ENCODE peak calls at places on chromosomes 7 and 10, in ten cellular contexts. One of them, this sample, is unnamed.

GRCh38 chr10:93652857-93653256 is 40.5 kb downstream of the PDE6C start:
- DNase-seq in suprapubic skin: no peak
- DNase-seq in CD4-positive, CD25-positive, alpha-beta regulatory T cell: no peak
- DNase-seq in endodermal cell: no peak
- DNase-seq in HCT116: no peak
- DNase-seq in effector memory CD4-positive, alpha-beta T cell: no peak
- DNase-seq in OCI-LY7: no peak
- DNase-seq in tibial nerve: no peak
- DNase-seq in Peyer's patch: no peak
- DNase-seq in PC-9: peak; percentile 69
- DNase-seq in this sample: no peak

GRCh38 chr7:121046893-121047468 is 58.5 kb downstream of the CPED1 start:
- DNase-seq in suprapubic skin: no peak
- DNase-seq in CD4-positive, CD25-positive, alpha-beta regulatory T cell: no peak
- DNase-seq in endodermal cell: no peak
- DNase-seq in HCT116: no peak
- DNase-seq in effector memory CD4-positive, alpha-beta T cell: no peak
- DNase-seq in OCI-LY7: no peak
- DNase-seq in tibial nerve: no peak
- DNase-seq in Peyer's patch: no peak
- DNase-seq in PC-9: no peak
- DNase-seq in this sample: no peak

GRCh38 chr7:121562274-121562673 is 166.2 kb upstream of the FAM3C start:
- DNase-seq in suprapubic skin: no peak
- DNase-seq in CD4-positive, CD25-positive, alpha-beta regulatory T cell: no peak
- DNase-seq in endodermal cell: no peak
- DNase-seq in HCT116: no peak
- DNase-seq in effector memory CD4-positive, alpha-beta T cell: no peak
- DNase-seq in OCI-LY7: no peak
- DNase-seq in tibial nerve: no peak
- DNase-seq in Peyer's patch: no peak
- DNase-seq in PC-9: no peak
- DNase-seq in this sample: no peak

GRCh38 chr10:104517946-104518345 is 123.1 kb upstream of the SORCS3 start:
- DNase-seq in suprapubic skin: no peak
- DNase-seq in CD4-positive, CD25-positive, alpha-beta regulatory T cell: no peak
- DNase-seq in endodermal cell: no peak
- DNase-seq in HCT116: no peak
- DNase-seq in effector memory CD4-positive, alpha-beta T cell: no peak
- DNase-seq in OCI-LY7: no peak
- DNase-seq in tibial nerve: no peak
- DNase-seq in Peyer's patch: no peak
- DNase-seq in PC-9: no peak
- DNase-seq in this sample: no peak

GRCh38 chr10:127990846-127991542 is 84.1 kb downstream of the PTPRE start:
- DNase-seq in suprapubic skin: no peak
- DNase-seq in CD4-positive, CD25-positive, alpha-beta regulatory T cell: no peak
- DNase-seq in endodermal cell: no peak
- DNase-seq in HCT116: peak; percentile 65
- DNase-seq in effector memory CD4-positive, alpha-beta T cell: no peak
- DNase-seq in OCI-LY7: no peak
- DNase-seq in tibial nerve: no peak
- DNase-seq in Peyer's patch: no peak
- DNase-seq in PC-9: peak; percentile 87
- DNase-seq in this sample: peak; percentile 44

GRCh38 chr7:134362587-134363483 is 46.1 kb upstream of the SLC35B4 start:
- DNase-seq in suprapubic skin: no peak
- DNase-seq in CD4-positive, CD25-positive, alpha-beta regulatory T cell: no peak
- DNase-seq in endodermal cell: no peak
- DNase-seq in HCT116: no peak
- DNase-seq in effector memory CD4-positive, alpha-beta T cell: no peak
- DNase-seq in OCI-LY7: no peak
- DNase-seq in tibial nerve: no peak
- DNase-seq in Peyer's patch: no peak
- DNase-seq in PC-9: no peak
- DNase-seq in this sample: no peak

GRCh38 chr7:156994417-156994816 is 16.0 kb downstream of the MNX1 start:
- DNase-seq in suprapubic skin: peak; percentile 44
- DNase-seq in CD4-positive, CD25-positive, alpha-beta regulatory T cell: no peak
- DNase-seq in endodermal cell: no peak
- DNase-seq in HCT116: no peak
- DNase-seq in effector memory CD4-positive, alpha-beta T cell: no peak
- DNase-seq in OCI-LY7: no peak
- DNase-seq in tibial nerve: no peak
- DNase-seq in Peyer's patch: no peak
- DNase-seq in PC-9: no peak
- DNase-seq in this sample: no peak

GRCh38 chr10:59801171-59801570 is 47.9 kb upstream of the MRLN start:
- DNase-seq in suprapubic skin: no peak
- DNase-seq in CD4-positive, CD25-positive, alpha-beta regulatory T cell: no peak
- DNase-seq in endodermal cell: no peak
- DNase-seq in HCT116: no peak
- DNase-seq in effector memory CD4-positive, alpha-beta T cell: no peak
- DNase-seq in OCI-LY7: no peak
- DNase-seq in tibial nerve: no peak
- DNase-seq in Peyer's patch: no peak
- DNase-seq in PC-9: no peak
- DNase-seq in this sample: no peak

GRCh38 chr10:107915277-107915634 is 750.8 kb upstream of the SORCS1 start:
- DNase-seq in suprapubic skin: no peak
- DNase-seq in CD4-positive, CD25-positive, alpha-beta regulatory T cell: no peak
- DNase-seq in endodermal cell: no peak
- DNase-seq in HCT116: no peak
- DNase-seq in effector memory CD4-positive, alpha-beta T cell: no peak
- DNase-seq in OCI-LY7: no peak
- DNase-seq in tibial nerve: no peak
- DNase-seq in Peyer's patch: no peak
- DNase-seq in PC-9: no peak
- DNase-seq in this sample: no peak

GRCh38 chr10:5297466-5297865 is 67.3 kb upstream of the UCN3 start:
- DNase-seq in suprapubic skin: no peak
- DNase-seq in CD4-positive, CD25-positive, alpha-beta regulatory T cell: no peak
- DNase-seq in endodermal cell: no peak
- DNase-seq in HCT116: no peak
- DNase-seq in effector memory CD4-positive, alpha-beta T cell: no peak
- DNase-seq in OCI-LY7: no peak
- DNase-seq in tibial nerve: peak; percentile 42
- DNase-seq in Peyer's patch: no peak
- DNase-seq in PC-9: no peak
- DNase-seq in this sample: peak; percentile 23

GRCh38 chr7:124460053-124460445 is 305.5 kb downstream of the GPR37 start:
- DNase-seq in suprapubic skin: no peak
- DNase-seq in CD4-positive, CD25-positive, alpha-beta regulatory T cell: no peak
- DNase-seq in endodermal cell: no peak
- DNase-seq in HCT116: no peak
- DNase-seq in effector memory CD4-positive, alpha-beta T cell: no peak
- DNase-seq in OCI-LY7: no peak
- DNase-seq in tibial nerve: no peak
- DNase-seq in Peyer's patch: no peak
- DNase-seq in PC-9: no peak
- DNase-seq in this sample: no peak

GRCh38 chr10:98664329-98665042 is 217.8 kb upstream of the HPS1 start:
- DNase-seq in suprapubic skin: no peak
- DNase-seq in CD4-positive, CD25-positive, alpha-beta regulatory T cell: no peak
- DNase-seq in endodermal cell: peak; percentile 79
- DNase-seq in HCT116: peak; percentile 47
- DNase-seq in effector memory CD4-positive, alpha-beta T cell: peak; percentile 11
- DNase-seq in OCI-LY7: peak; percentile 52
- DNase-seq in tibial nerve: no peak
- DNase-seq in Peyer's patch: peak; percentile 67
- DNase-seq in PC-9: no peak
- DNase-seq in this sample: peak; percentile 31

GRCh38 chr10:122050811-122051210 is 61.8 kb downstream of the TACC2 start:
- DNase-seq in suprapubic skin: no peak
- DNase-seq in CD4-positive, CD25-positive, alpha-beta regulatory T cell: no peak
- DNase-seq in endodermal cell: peak; percentile 24
- DNase-seq in HCT116: no peak
- DNase-seq in effector memory CD4-positive, alpha-beta T cell: no peak
- DNase-seq in OCI-LY7: no peak
- DNase-seq in tibial nerve: no peak
- DNase-seq in Peyer's patch: no peak
- DNase-seq in PC-9: no peak
- DNase-seq in this sample: no peak

GRCh38 chr10:85317827-85318226 is 989.4 kb downstream of the CCSER2 start:
- DNase-seq in suprapubic skin: no peak
- DNase-seq in CD4-positive, CD25-positive, alpha-beta regulatory T cell: no peak
- DNase-seq in endodermal cell: peak; percentile 64
- DNase-seq in HCT116: no peak
- DNase-seq in effector memory CD4-positive, alpha-beta T cell: no peak
- DNase-seq in OCI-LY7: no peak
- DNase-seq in tibial nerve: no peak
- DNase-seq in Peyer's patch: no peak
- DNase-seq in PC-9: no peak
- DNase-seq in this sample: no peak

GRCh38 chr7:124652237-124652636 is 113.4 kb downstream of the GPR37 start:
- DNase-seq in suprapubic skin: no peak
- DNase-seq in CD4-positive, CD25-positive, alpha-beta regulatory T cell: no peak
- DNase-seq in endodermal cell: no peak
- DNase-seq in HCT116: no peak
- DNase-seq in effector memory CD4-positive, alpha-beta T cell: no peak
- DNase-seq in OCI-LY7: no peak
- DNase-seq in tibial nerve: no peak
- DNase-seq in Peyer's patch: no peak
- DNase-seq in PC-9: no peak
- DNase-seq in this sample: no peak

GRCh38 chr7:42214063-42214679 is 22.8 kb downstream of the GLI3 start:
- DNase-seq in suprapubic skin: no peak
- DNase-seq in CD4-positive, CD25-positive, alpha-beta regulatory T cell: no peak
- DNase-seq in endodermal cell: no peak
- DNase-seq in HCT116: no peak
- DNase-seq in effector memory CD4-positive, alpha-beta T cell: no peak
- DNase-seq in OCI-LY7: no peak
- DNase-seq in tibial nerve: no peak
- DNase-seq in Peyer's patch: no peak
- DNase-seq in PC-9: no peak
- DNase-seq in this sample: no peak

GRCh38 chr7:9242604-9243003 is 809.2 kb downstream of the NXPH1 start:
- DNase-seq in suprapubic skin: no peak
- DNase-seq in CD4-positive, CD25-positive, alpha-beta regulatory T cell: no peak
- DNase-seq in endodermal cell: no peak
- DNase-seq in HCT116: no peak
- DNase-seq in effector memory CD4-positive, alpha-beta T cell: no peak
- DNase-seq in OCI-LY7: no peak
- DNase-seq in tibial nerve: no peak
- DNase-seq in Peyer's patch: no peak
- DNase-seq in PC-9: no peak
- DNase-seq in this sample: no peak

GRCh38 chr10:21069278-21069677 is 172.2 kb upstream of the NEBL start:
- DNase-seq in suprapubic skin: no peak
- DNase-seq in CD4-positive, CD25-positive, alpha-beta regulatory T cell: no peak
- DNase-seq in endodermal cell: no peak
- DNase-seq in HCT116: no peak
- DNase-seq in effector memory CD4-positive, alpha-beta T cell: no peak
- DNase-seq in OCI-LY7: no peak
- DNase-seq in tibial nerve: no peak
- DNase-seq in Peyer's patch: no peak
- DNase-seq in PC-9: no peak
- DNase-seq in this sample: no peak

GRCh38 chr7:99028261-99028971 is 115.5 kb downstream of the SMURF1 start:
- DNase-seq in suprapubic skin: peak; percentile 72
- DNase-seq in CD4-positive, CD25-positive, alpha-beta regulatory T cell: no peak
- DNase-seq in endodermal cell: no peak
- DNase-seq in HCT116: no peak
- DNase-seq in effector memory CD4-positive, alpha-beta T cell: no peak
- DNase-seq in OCI-LY7: no peak
- DNase-seq in tibial nerve: no peak
- DNase-seq in Peyer's patch: peak; percentile 46
- DNase-seq in PC-9: no peak
- DNase-seq in this sample: no peak
- H3K36me3 ChIP-seq in suprapubic skin: peaks cover 60% of the 10 kb centered on the region
- H3K36me3 ChIP-seq in CD4-positive, CD25-positive, alpha-beta regulatory T cell: peaks cover 53% of the 10 kb centered on the region
- H3K36me3 ChIP-seq in endodermal cell: peaks cover 62% of the 10 kb centered on the region
- H3K36me3 ChIP-seq in HCT116: peaks cover 22% of the 10 kb centered on the region
- H3K36me3 ChIP-seq in effector memory CD4-positive, alpha-beta T cell: peaks cover 44% of the 10 kb centered on the region
- H3K36me3 ChIP-seq in OCI-LY7: peaks cover 62% of the 10 kb centered on the region
- H3K36me3 ChIP-seq in tibial nerve: peaks cover 64% of the 10 kb centered on the region
- H3K36me3 ChIP-seq in Peyer's patch: no peaks in the 10 kb centered on the region
- H3K36me3 ChIP-seq in PC-9: peaks cover 31% of the 10 kb centered on the region
- H3K36me3 ChIP-seq in this sample: peaks cover 36% of the 10 kb centered on the region

GRCh38 chr10:15348579-15348978 is 22.5 kb downstream of the FAM171A1 start:
- DNase-seq in suprapubic skin: no peak
- DNase-seq in CD4-positive, CD25-positive, alpha-beta regulatory T cell: no peak
- DNase-seq in endodermal cell: no peak
- DNase-seq in HCT116: no peak
- DNase-seq in effector memory CD4-positive, alpha-beta T cell: no peak
- DNase-seq in OCI-LY7: no peak
- DNase-seq in tibial nerve: no peak
- DNase-seq in Peyer's patch: no peak
- DNase-seq in PC-9: no peak
- DNase-seq in this sample: no peak
- H3K4me3 ChIP-seq in suprapubic skin: peak overlapping the region; percentile 27
- H3K4me3 ChIP-seq in CD4-positive, CD25-positive, alpha-beta regulatory T cell: no peak overlapping the region
- H3K4me3 ChIP-seq in endodermal cell: no peak overlapping the region
- H3K4me3 ChIP-seq in HCT116: no peak overlapping the region
- H3K4me3 ChIP-seq in effector memory CD4-positive, alpha-beta T cell: no peak overlapping the region
- H3K4me3 ChIP-seq in OCI-LY7: no peak overlapping the region
- H3K4me3 ChIP-seq in tibial nerve: no peak overlapping the region
- H3K4me3 ChIP-seq in Peyer's patch: peak overlapping the region; percentile 34
- H3K4me3 ChIP-seq in PC-9: no peak overlapping the region
- H3K4me3 ChIP-seq in this sample: no peak overlapping the region

DNA sequence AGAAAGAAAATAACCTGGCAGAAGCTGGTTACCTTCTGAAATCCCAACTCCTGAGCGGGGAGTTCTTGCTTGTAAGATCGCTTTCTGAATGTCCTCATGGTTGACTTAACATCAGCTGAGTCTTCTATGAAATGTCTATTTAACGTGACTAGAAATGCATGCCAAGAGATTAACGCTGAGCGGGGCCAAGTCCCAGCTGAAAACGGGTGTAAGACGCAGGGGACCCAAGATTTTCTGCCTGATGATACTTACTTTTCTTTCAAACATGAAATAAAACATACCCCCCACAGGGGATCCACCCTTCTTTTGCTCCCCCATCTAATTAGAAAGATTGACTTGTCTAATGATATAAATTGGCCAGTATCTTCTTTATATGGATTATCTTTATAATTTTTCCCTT is 14.9 kb downstream of the OR9A2 start:
- DNase-seq in suprapubic skin: no peak
- DNase-seq in CD4-positive, CD25-positive, alpha-beta regulatory T cell: no peak
- DNase-seq in endodermal cell: no peak
- DNase-seq in HCT116: no peak
- DNase-seq in effector memory CD4-positive, alpha-beta T cell: no peak
- DNase-seq in OCI-LY7: no peak
- DNase-seq in tibial nerve: no peak
- DNase-seq in Peyer's patch: no peak
- DNase-seq in PC-9: no peak
- DNase-seq in this sample: no peak
- H3K27ac ChIP-seq in suprapubic skin: no peak overlapping the region
- H3K27ac ChIP-seq in CD4-positive, CD25-positive, alpha-beta regulatory T cell: no peak overlapping the region
- H3K27ac ChIP-seq in endodermal cell: no peak overlapping the region
- H3K27ac ChIP-seq in HCT116: no peak overlapping the region
- H3K27ac ChIP-seq in effector memory CD4-positive, alpha-beta T cell: no peak overlapping the region
- H3K27ac ChIP-seq in OCI-LY7: no peak overlapping the region
- H3K27ac ChIP-seq in tibial nerve: no peak overlapping the region
- H3K27ac ChIP-seq in Peyer's patch: no peak overlapping the region
- H3K27ac ChIP-seq in PC-9: no peak overlapping the region
- H3K27ac ChIP-seq in this sample: no peak overlapping the region

DNA sequence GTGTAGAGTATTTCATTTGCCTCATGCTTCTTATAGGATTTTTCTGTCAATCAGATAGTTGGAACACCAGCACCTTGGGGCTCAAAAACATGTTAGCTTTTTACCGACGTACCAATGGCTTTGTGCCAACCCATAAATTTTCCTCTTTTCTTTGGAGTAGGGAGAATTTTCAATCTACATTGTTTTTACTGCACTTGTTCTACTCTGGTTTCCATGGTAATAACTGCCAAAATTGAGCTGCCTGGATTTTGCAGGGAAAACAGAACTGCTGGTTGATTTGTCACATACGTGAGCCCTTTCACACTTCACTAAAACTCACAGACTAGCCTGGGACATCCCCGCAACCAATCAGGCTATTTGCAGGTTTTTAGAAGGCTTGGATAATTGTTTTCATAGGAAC is 189.7 kb downstream of the ARHGAP21 start:
- DNase-seq in suprapubic skin: no peak
- DNase-seq in CD4-positive, CD25-positive, alpha-beta regulatory T cell: no peak
- DNase-seq in endodermal cell: no peak
- DNase-seq in HCT116: no peak
- DNase-seq in effector memory CD4-positive, alpha-beta T cell: no peak
- DNase-seq in OCI-LY7: no peak
- DNase-seq in tibial nerve: no peak
- DNase-seq in Peyer's patch: no peak
- DNase-seq in PC-9: no peak
- DNase-seq in this sample: no peak
- H3K36me3 ChIP-seq in suprapubic skin: peaks cover 93% of the 10 kb centered on the region
- H3K36me3 ChIP-seq in CD4-positive, CD25-positive, alpha-beta regulatory T cell: no peaks in the 10 kb centered on the region
- H3K36me3 ChIP-seq in endodermal cell: peaks cover 46% of the 10 kb centered on the region
- H3K36me3 ChIP-seq in HCT116: no peaks in the 10 kb centered on the region
- H3K36me3 ChIP-seq in effector memory CD4-positive, alpha-beta T cell: no peaks in the 10 kb centered on the region
- H3K36me3 ChIP-seq in OCI-LY7: no peaks in the 10 kb centered on the region
- H3K36me3 ChIP-seq in tibial nerve: peaks cover 99% of the 10 kb centered on the region
- H3K36me3 ChIP-seq in Peyer's patch: no peaks in the 10 kb centered on the region
- H3K36me3 ChIP-seq in PC-9: peaks cover 9% of the 10 kb centered on the region
- H3K36me3 ChIP-seq in this sample: no peaks in the 10 kb centered on the region

This sample was measured in CD4-positive, alpha-beta memory T cell.